ENCODE peak calls at places on chromosomes 2 and 18, in five cellular contexts. T, N, B, C and Q are unnamed samples.

GRCh38 chr2:9658972-9659371 is 28.2 kb upstream of the YWHAQ start:
- DNase-seq in T (no peak), N (no peak), B (no peak), C (no peak), Q (no peak)

GRCh38 chr2:19544020-19544383 is 185.6 kb upstream of the OSR1 start:
- DNase-seq in T (no peak), N (no peak), B (no peak), C (no peak), Q (no peak)

GRCh38 chr2:221807706-221808105 is 235.6 kb upstream of the EPHA4 start:
- DNase-seq in T (no peak), N (no peak), B (no peak), C (no peak), Q (no peak)

GRCh38 chr2:156456616-156457015 is 20.4 kb downstream of the GPD2 start:
- DNase-seq in T (no peak), N (no peak), B (no peak), C (peak), Q (no peak)

GRCh38 chr2:199379251-199379650 is 78.5 kb downstream of the SATB2 start:
- DNase-seq in T (no peak), N (no peak), B (no peak), C (no peak), Q (no peak)

GRCh38 chr2:5673861-5674240 is 18.3 kb upstream of the SOX11 start:
- DNase-seq in T (no peak), N (no peak), B (no peak), C (no peak), Q (no peak)

GRCh38 chr2:204395539-204395938 is 149.7 kb upstream of the PARD3B start:
- DNase-seq in T (no peak), N (no peak), B (no peak), C (no peak), Q (no peak)

GRCh38 chr2:234968633-234969328 is 17.0 kb downstream of the SH3BP4 start:
- DNase-seq in T (no peak), N (no peak), B (no peak), C (no peak), Q (no peak)

GRCh38 chr2:241851325-241852115 is 7.2 kb downstream of the PDCD1 start:
- DNase-seq in T (no peak), N (no peak), B (peak), C (no peak), Q (no peak)

GRCh38 chr2:150142561-150142960 is 344.9 kb downstream of the RND3 start:
- DNase-seq in T (no peak), N (no peak), B (no peak), C (no peak), Q (no peak)

GRCh38 chr2:10774394-10774793 is 38.2 kb downstream of the PDIA6 start:
- DNase-seq in T (no peak), N (no peak), B (peak), C (no peak), Q (no peak)

GRCh38 chr2:33419548-33420255 is 56.7 kb upstream of the RASGRP3 start:
- DNase-seq in T (no peak), N (no peak), B (no peak), C (no peak), Q (no peak)

GRCh38 chr2:62307469-62308389 is 111.8 kb downstream of the B3GNT2 start:
- DNase-seq in T (no peak), N (no peak), B (no peak), C (no peak), Q (no peak)

GRCh38 chr2:218691234-218691633 is 19.3 kb downstream of the STK36 start:
- DNase-seq in T (no peak), N (no peak), B (no peak), C (no peak), Q (no peak)

GRCh38 chr2:217274578-217274977 is 414.7 kb upstream of the TNP1 start:
- DNase-seq in T (no peak), N (no peak), B (no peak), C (no peak), Q (no peak)

GRCh38 chr2:168583064-168583709 is 127.1 kb downstream of the CERS6 start:
- DNase-seq in T (no peak), N (no peak), B (no peak), C (no peak), Q (no peak)

GRCh38 chr2:24360963-24361330 is 611 bp upstream of the ITSN2 start:
- DNase-seq in T (no peak), N (no peak), B (no peak), C (no peak), Q (no peak)

GRCh38 chr2:24913896-24914295 is 6.1 kb downstream of the ADCY3 start:
- DNase-seq in T (no peak), N (no peak), B (no peak), C (no peak), Q (no peak)

GRCh38 chr2:157264099-157264498 is 6.6 kb downstream of the GALNT5 start:
- DNase-seq in T (no peak), N (no peak), B (no peak), C (no peak), Q (no peak)

GRCh38 chr2:241849616-241850543 is 8.8 kb downstream of the PDCD1 start:
- DNase-seq in T (no peak), N (peak), B (peak), C (no peak), Q (no peak)

GRCh38 chr18:24546304-24546703 is 85.9 kb downstream of the HRH4 start:
- DNase-seq in T (no peak), N (no peak), B (no peak), C (no peak), Q (peak)

GRCh38 chr2:230668939-230669303 is 43.7 kb upstream of the CAB39 start:
- DNase-seq in T (no peak), N (no peak), B (no peak), C (peak), Q (peak)

GRCh38 chr2:230669386-230669935 is 43.2 kb upstream of the CAB39 start:
- DNase-seq in T (no peak), N (no peak), B (no peak), C (no peak), Q (no peak)

GRCh38 chr2:230668184-230668938 is 44.3 kb upstream of the CAB39 start:
- DNase-seq in T (no peak), N (no peak), B (no peak), C (peak), Q (peak)

GRCh38 chr2:230672836-230673235 is 39.8 kb upstream of the CAB39 start:
- DNase-seq in T (no peak), N (no peak), B (no peak), C (no peak), Q (no peak)

GRCh38 chr2:230671117-230671516 is 41.5 kb upstream of the CAB39 start:
- DNase-seq in T (no peak), N (no peak), B (no peak), C (no peak), Q (no peak)
- TF ChIP-seq REST in T (no peak), N (no peak), B (no peak), C (no peak), Q (no peak)

DNA sequence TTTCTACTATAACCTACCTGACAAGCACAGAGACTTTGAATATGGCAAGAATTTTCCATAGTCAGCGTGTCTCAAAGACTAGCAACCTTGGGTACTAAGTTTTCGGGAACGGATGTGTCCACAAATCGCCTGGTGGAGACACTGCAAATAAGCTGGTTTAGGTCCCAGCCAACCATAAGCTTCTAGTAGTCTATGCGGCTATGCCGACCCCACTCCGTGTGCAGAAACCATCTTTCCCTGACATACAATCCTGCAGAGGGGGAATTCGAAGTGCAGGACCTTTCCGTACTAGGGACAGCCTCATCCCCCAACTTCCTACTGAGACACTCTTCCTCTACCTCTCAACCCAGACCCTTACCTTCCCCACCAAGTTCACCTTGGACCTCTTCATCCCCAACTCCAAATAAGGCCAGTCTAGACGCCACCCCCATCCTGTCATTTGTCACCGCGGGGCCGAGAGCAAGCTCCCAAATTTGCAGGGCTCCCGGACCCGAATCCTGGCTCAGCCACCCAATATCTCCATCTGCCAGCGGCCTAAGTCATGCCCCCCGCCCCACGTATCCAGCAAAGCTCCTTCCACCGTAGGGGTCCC is 548 bp downstream of the SUCLG1 start:
- DNase-seq in T (peak), N (peak), B (peak), C (no peak), Q (no peak)
- TF ChIP-seq GABPA in T (no peak), N (no peak), B (no peak), C (no peak), Q (no peak)

GRCh38 chr18:3345885-3346284 is 84.0 kb downstream of the MYL12B start:
- DNase-seq in T (no peak), N (no peak), B (no peak), C (no peak), Q (no peak)

GRCh38 chr18:3347286-3347803 is 85.4 kb downstream of the MYL12B start:
- DNase-seq in T (no peak), N (no peak), B (no peak), C (no peak), Q (no peak)

GRCh38 chr18:3350021-3350420 is 88.1 kb downstream of the MYL12B start:
- DNase-seq in T (no peak), N (no peak), B (no peak), C (no peak), Q (no peak)

GRCh38 chr18:3345452-3345851 is 83.5 kb downstream of the MYL12B start:
- DNase-seq in T (no peak), N (no peak), B (no peak), C (no peak), Q (no peak)

DNA sequence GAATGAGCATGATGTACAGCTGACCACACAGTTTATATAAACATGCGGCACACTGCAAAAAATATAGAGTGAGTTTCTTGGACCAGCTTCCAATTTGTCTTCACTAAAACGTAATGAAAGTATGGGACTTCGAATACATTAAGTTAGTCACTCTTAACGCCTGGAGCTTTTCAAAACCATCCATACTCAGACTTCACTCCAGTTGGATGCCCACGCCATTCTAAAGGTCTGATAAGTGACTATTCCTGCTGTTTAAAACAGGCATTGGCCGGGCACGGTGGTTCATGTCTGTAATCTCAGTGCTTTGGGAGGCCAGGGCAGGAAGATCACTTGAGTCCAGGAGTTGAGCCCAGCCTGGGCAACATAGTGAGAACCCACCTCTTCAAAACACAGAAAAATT is 84.6 kb downstream of the MYL12B start:
- DNase-seq in T (no peak), N (no peak), B (no peak), C (no peak), Q (no peak)
- H3K27ac ChIP-seq in T (no peak), N (no peak), B (no peak), C (no peak), Q (no peak)

GRCh38 chr2:219987830-219988229 is 360.4 kb downstream of the SLC4A3 start:
- DNase-seq in T (no peak), N (no peak), B (no peak), C (no peak), Q (no peak)
- TF ChIP-seq REST in T (no peak), N (no peak), B (no peak), C (no peak), Q (no peak)

GRCh38 chr2:69436594-69436936 is 670 bp downstream of the NFU1 start:
- DNase-seq in T (no peak), N (no peak), B (no peak), C (peak), Q (no peak)
- TF ChIP-seq GABPA in T (no peak), N (no peak), B (no peak), C (no peak), Q (no peak)

GRCh38 chr2:195932-196331 is 67.9 kb downstream of the SH3YL1 start:
- DNase-seq in T (no peak), N (no peak), B (no peak), C (no peak), Q (no peak)

GRCh38 chr2:191311-192190 is 72.3 kb downstream of the SH3YL1 start:
- DNase-seq in T (no peak), N (no peak), B (no peak), C (no peak), Q (no peak)

GRCh38 chr2:187825-188224 is 76.0 kb downstream of the SH3YL1 start:
- DNase-seq in T (no peak), N (no peak), B (no peak), C (no peak), Q (no peak)

DNA sequence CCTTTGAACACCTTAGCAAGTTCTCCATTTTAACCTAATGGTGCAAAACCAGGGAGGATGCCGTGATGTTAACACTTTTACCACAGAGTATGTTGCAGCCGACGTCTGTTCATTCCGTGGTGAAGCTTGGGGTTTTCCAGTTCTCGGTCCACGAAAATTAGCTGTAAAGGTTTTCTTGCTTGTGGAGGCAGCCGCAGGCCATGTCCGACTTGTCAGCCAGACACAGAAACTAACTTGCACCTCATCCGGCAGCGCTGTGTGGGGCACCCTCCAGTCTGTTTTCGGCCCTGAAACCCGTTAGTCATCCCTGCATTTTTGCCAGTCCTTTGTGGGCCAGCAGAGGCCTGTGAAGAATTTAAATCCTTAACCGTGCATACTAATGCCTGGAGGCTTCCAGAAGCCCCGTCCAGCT is 70.7 kb downstream of the SH3YL1 start:
- DNase-seq in T (no peak), N (no peak), B (no peak), C (peak), Q (no peak)
- H3K27ac ChIP-seq in T (no peak), N (no peak), B (no peak), C (no peak), Q (no peak)

GRCh38 chr2:72747344-72747743 is 78.5 kb downstream of the EXOC6B start:
- DNase-seq in T (no peak), N (no peak), B (no peak), C (no peak), Q (no peak)

GRCh38 chr2:72738096-72738495 is 87.7 kb downstream of the EXOC6B start:
- DNase-seq in T (no peak), N (no peak), B (no peak), C (no peak), Q (no peak)

GRCh38 chr2:72743481-72743880 is 82.4 kb downstream of the EXOC6B start:
- DNase-seq in T (no peak), N (peak), B (no peak), C (no peak), Q (no peak)

GRCh38 chr2:72745679-72746368 is 80.0 kb downstream of the EXOC6B start:
- DNase-seq in T (peak), N (peak), B (peak), C (no peak), Q (peak)

DNA sequence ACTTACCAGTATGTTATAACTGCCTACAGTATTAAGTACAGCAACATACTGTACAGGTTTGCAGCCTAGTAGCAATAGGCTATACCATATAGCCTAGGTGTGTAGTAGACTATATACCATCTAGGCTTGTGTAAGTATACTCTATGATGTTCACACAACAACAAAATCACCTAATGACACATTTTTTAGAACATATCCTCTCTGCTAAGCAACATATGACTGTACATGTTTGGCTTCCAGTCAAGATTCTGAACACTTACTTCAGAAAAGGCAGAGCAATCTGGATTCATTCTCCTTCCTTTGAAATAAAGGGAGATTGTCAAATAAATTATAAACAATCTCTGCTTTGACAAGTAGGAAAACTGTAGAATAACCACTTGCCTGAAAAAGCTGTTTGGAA is 81.8 kb downstream of the EXOC6B start:
- DNase-seq in T (no peak), N (no peak), B (no peak), C (no peak), Q (no peak)
- TF ChIP-seq REST in T (no peak), N (no peak), B (no peak), C (no peak), Q (no peak)

GRCh38 chr2:43327119-43327518 is 100.7 kb upstream of the ZFP36L2 start:
- DNase-seq in T (no peak), N (no peak), B (no peak), C (no peak), Q (no peak)

GRCh38 chr2:43325448-43325811 is 99.0 kb upstream of the ZFP36L2 start:
- DNase-seq in T (no peak), N (no peak), B (no peak), C (no peak), Q (no peak)

GRCh38 chr2:43326116-43326825 is 99.9 kb upstream of the ZFP36L2 start:
- DNase-seq in T (no peak), N (peak), B (no peak), C (no peak), Q (peak)

GRCh38 chr2:43323810-43324588 is 97.6 kb upstream of the ZFP36L2 start:
- DNase-seq in T (no peak), N (no peak), B (no peak), C (no peak), Q (no peak)

GRCh38 chr2:43324589-43325447 is 98.4 kb upstream of the ZFP36L2 start:
- DNase-seq in T (no peak), N (no peak), B (no peak), C (no peak), Q (no peak)
- TF ChIP-seq GABPA in T (no peak), N (no peak), B (no peak), C (no peak), Q (no peak)

GRCh38 chr2:101147062-101147461 is 4.1 kb downstream of the TBC1D8 start:
- DNase-seq in T (no peak), N (no peak), B (no peak), C (no peak), Q (no peak)

GRCh38 chr2:101148777-101149176 is 2.4 kb downstream of the TBC1D8 start:
- DNase-seq in T (no peak), N (no peak), B (no peak), C (no peak), Q (no peak)

GRCh38 chr2:101147971-101148370 is 3.2 kb downstream of the TBC1D8 start:
- DNase-seq in T (no peak), N (no peak), B (no peak), C (no peak), Q (no peak)

GRCh38 chr2:101145406-101145805 is 5.8 kb downstream of the TBC1D8 start:
- DNase-seq in T (no peak), N (no peak), B (no peak), C (no peak), Q (no peak)

DNA sequence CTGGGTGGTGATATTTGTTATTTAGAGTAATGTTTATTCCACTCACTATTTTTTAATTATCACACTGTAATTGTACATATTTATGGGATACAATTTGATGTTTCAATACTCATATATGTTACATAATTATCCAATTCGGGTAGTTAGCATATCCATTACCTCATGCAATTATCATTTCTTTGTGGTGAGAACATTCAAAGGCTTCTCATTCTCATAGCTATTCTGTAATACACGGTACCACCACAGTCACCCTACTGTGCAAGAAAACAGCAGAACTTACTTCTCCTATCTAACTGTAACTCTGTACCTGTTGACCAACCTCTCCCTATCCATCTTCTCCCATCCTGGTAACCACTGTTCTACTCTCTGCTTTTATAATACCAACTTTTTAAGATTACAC is 4.6 kb downstream of the TBC1D8 start:
- DNase-seq in T (no peak), N (no peak), B (no peak), C (no peak), Q (no peak)
- H3K27ac ChIP-seq in T (no peak), N (no peak), B (no peak), C (no peak), Q (no peak)